ENCODE peak calls at places on chromosomes 3 and 15, in four cellular contexts. One of them, this sample, is unnamed.

GRCh38 chr3:26712211-26713026 is 89.8 kb downstream of the LRRC3B start:
- DNase-seq in neural progenitor cell: peak
- DNase-seq in MM.1S: peak
- DNase-seq in psoas muscle: no peak
- DNase-seq in this sample: no peak

GRCh38 chr3:112781611-112782010 is 65.1 kb downstream of the CD200R1L start:
- DNase-seq in neural progenitor cell: no peak
- DNase-seq in MM.1S: no peak
- DNase-seq in psoas muscle: no peak
- DNase-seq in this sample: no peak

GRCh38 chr3:14524920-14525660 is 15.1 kb downstream of the GRIP2 start:
- DNase-seq in neural progenitor cell: no peak
- DNase-seq in MM.1S: no peak
- DNase-seq in psoas muscle: no peak
- DNase-seq in this sample: no peak

GRCh38 chr15:57327985-57328471 is 48.3 kb upstream of the CGNL1 start:
- DNase-seq in neural progenitor cell: no peak
- DNase-seq in MM.1S: no peak
- DNase-seq in psoas muscle: peak
- DNase-seq in this sample: no peak

GRCh38 chr3:123498761-123499160 is 49.9 kb upstream of the ADCY5 start:
- DNase-seq in neural progenitor cell: no peak
- DNase-seq in MM.1S: no peak
- DNase-seq in psoas muscle: no peak
- DNase-seq in this sample: no peak

GRCh38 chr3:16916840-16917239 is 32.1 kb downstream of the PLCL2 start:
- DNase-seq in neural progenitor cell: no peak
- DNase-seq in MM.1S: no peak
- DNase-seq in psoas muscle: no peak
- DNase-seq in this sample: no peak

GRCh38 chr3:129015388-129016105 is 14.4 kb downstream of the EFCC1 start:
- DNase-seq in neural progenitor cell: no peak
- DNase-seq in MM.1S: no peak
- DNase-seq in psoas muscle: peak
- DNase-seq in this sample: no peak

GRCh38 chr3:46699846-46700523 is 1.2 kb upstream of the TMIE start:
- DNase-seq in neural progenitor cell: no peak
- DNase-seq in MM.1S: no peak
- DNase-seq in psoas muscle: peak
- DNase-seq in this sample: no peak

GRCh38 chr3:102091358-102091757 is 242.0 kb downstream of the NFKBIZ start:
- DNase-seq in neural progenitor cell: no peak
- DNase-seq in MM.1S: no peak
- DNase-seq in psoas muscle: no peak
- DNase-seq in this sample: no peak

GRCh38 chr3:81308296-81308695 is 453.1 kb downstream of the GBE1 start:
- DNase-seq in neural progenitor cell: no peak
- DNase-seq in MM.1S: no peak
- DNase-seq in psoas muscle: no peak
- DNase-seq in this sample: no peak

GRCh38 chr15:64636101-64636500 is 139.3 kb downstream of the RBPMS2 start:
- DNase-seq in neural progenitor cell: no peak
- DNase-seq in MM.1S: no peak
- DNase-seq in psoas muscle: no peak
- DNase-seq in this sample: no peak

GRCh38 chr15:78637776-78638435 is 3.1 kb downstream of the CHRNB4 start:
- DNase-seq in neural progenitor cell: no peak
- DNase-seq in MM.1S: no peak
- DNase-seq in psoas muscle: no peak
- DNase-seq in this sample: no peak

GRCh38 chr3:72692959-72693518 is 155.2 kb downstream of the SHQ1 start:
- DNase-seq in neural progenitor cell: peak
- DNase-seq in MM.1S: no peak
- DNase-seq in psoas muscle: no peak
- DNase-seq in this sample: no peak

GRCh38 chr3:98326036-98326435 is 27.6 kb upstream of the OR5K4 start:
- DNase-seq in neural progenitor cell: no peak
- DNase-seq in MM.1S: no peak
- DNase-seq in psoas muscle: no peak
- DNase-seq in this sample: no peak

GRCh38 chr15:69400850-69401249 is 13.3 kb upstream of the KIF23 start:
- DNase-seq in neural progenitor cell: no peak
- DNase-seq in MM.1S: no peak
- DNase-seq in psoas muscle: no peak
- DNase-seq in this sample: no peak

GRCh38 chr3:111570404-111571030 is 24.6 kb downstream of the ZBED2 start:
- DNase-seq in neural progenitor cell: no peak
- DNase-seq in MM.1S: no peak
- DNase-seq in psoas muscle: no peak
- DNase-seq in this sample: no peak

GRCh38 chr3:58150800-58151199 is 60.0 kb downstream of the DNASE1L3 start:
- DNase-seq in neural progenitor cell: no peak
- DNase-seq in MM.1S: no peak
- DNase-seq in psoas muscle: no peak
- DNase-seq in this sample: no peak
- H3K27ac ChIP-seq in neural progenitor cell: no peak
- H3K27ac ChIP-seq in MM.1S: no peak
- H3K27ac ChIP-seq in psoas muscle: no peak
- H3K27ac ChIP-seq in this sample: no peak

GRCh38 chr3:66602237-66602636 is 101.4 kb upstream of the LRIG1 start:
- DNase-seq in neural progenitor cell: no peak
- DNase-seq in MM.1S: no peak
- DNase-seq in psoas muscle: no peak
- DNase-seq in this sample: no peak
- H3K27ac ChIP-seq in neural progenitor cell: no peak
- H3K27ac ChIP-seq in MM.1S: no peak
- H3K27ac ChIP-seq in psoas muscle: no peak
- H3K27ac ChIP-seq in this sample: no peak

GRCh38 chr15:31803388-31803884 is 226.9 kb upstream of the CHRNA7 start:
- DNase-seq in neural progenitor cell: no peak
- DNase-seq in MM.1S: no peak
- DNase-seq in psoas muscle: no peak
- DNase-seq in this sample: no peak
- H3K27ac ChIP-seq in neural progenitor cell: no peak
- H3K27ac ChIP-seq in MM.1S: no peak
- H3K27ac ChIP-seq in psoas muscle: no peak
- H3K27ac ChIP-seq in this sample: no peak

GRCh38 chr3:50089603-50089945 is 855 bp downstream of the RBM5 start:
- DNase-seq in neural progenitor cell: peak
- DNase-seq in MM.1S: peak
- DNase-seq in psoas muscle: no peak
- DNase-seq in this sample: no peak
- H3K27ac ChIP-seq in neural progenitor cell: no peak
- H3K27ac ChIP-seq in MM.1S: peak
- H3K27ac ChIP-seq in psoas muscle: peak
- H3K27ac ChIP-seq in this sample: peak

DNA sequence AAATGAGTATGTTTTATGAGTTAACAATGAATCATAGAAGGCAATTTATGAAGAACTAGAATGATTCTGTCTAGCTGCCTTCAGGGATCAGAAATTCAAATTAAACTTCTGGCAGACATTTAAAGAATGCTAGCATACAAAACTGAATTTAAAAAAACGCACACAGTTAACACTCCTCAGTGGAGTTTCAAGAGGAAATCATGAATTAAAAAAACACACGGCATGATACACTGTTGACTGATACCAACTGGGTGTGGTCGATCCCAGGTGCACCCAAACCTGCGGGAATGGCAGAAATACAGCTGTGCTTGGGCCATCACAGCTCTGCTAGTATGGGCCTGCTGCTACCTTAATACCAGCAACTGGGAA is 526.0 kb downstream of the FOXP1 start:
- DNase-seq in neural progenitor cell: no peak
- DNase-seq in MM.1S: no peak
- DNase-seq in psoas muscle: no peak
- DNase-seq in this sample: no peak
- H3K27ac ChIP-seq in neural progenitor cell: no peak
- H3K27ac ChIP-seq in MM.1S: no peak
- H3K27ac ChIP-seq in psoas muscle: no peak
- H3K27ac ChIP-seq in this sample: no peak

DNA sequence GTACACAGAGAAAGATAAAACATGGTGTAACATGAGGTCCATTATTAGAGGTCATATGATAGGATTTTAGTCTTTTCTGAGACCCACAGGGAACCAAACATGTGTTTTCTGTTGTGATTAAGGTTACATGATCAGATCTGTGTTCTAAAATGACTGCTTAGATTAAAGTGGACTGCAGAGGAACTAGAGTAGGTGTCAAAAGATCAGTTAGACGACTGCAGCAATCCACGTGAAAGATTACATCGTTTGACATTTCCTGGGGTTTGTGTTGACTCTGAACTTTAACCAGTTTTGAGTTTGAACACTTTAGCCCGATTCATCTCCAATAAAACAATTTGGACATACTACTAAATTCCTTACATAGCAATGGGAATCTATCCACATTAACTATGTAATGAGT is 5.1 kb downstream of the MIX23 start:
- DNase-seq in neural progenitor cell: no peak
- DNase-seq in MM.1S: no peak
- DNase-seq in psoas muscle: no peak
- DNase-seq in this sample: no peak
- H3K27ac ChIP-seq in neural progenitor cell: no peak
- H3K27ac ChIP-seq in MM.1S: no peak
- H3K27ac ChIP-seq in psoas muscle: no peak
- H3K27ac ChIP-seq in this sample: peak

GRCh38 chr3:152388631-152389030 is 119.9 kb downstream of the MBNL1 start:
- DNase-seq in neural progenitor cell: no peak
- DNase-seq in MM.1S: no peak
- DNase-seq in psoas muscle: no peak
- DNase-seq in this sample: no peak

GRCh38 chr3:152386208-152386607 is 117.5 kb downstream of the MBNL1 start:
- DNase-seq in neural progenitor cell: no peak
- DNase-seq in MM.1S: no peak
- DNase-seq in psoas muscle: no peak
- DNase-seq in this sample: no peak

GRCh38 chr3:152383136-152383606 is 114.4 kb downstream of the MBNL1 start:
- DNase-seq in neural progenitor cell: no peak
- DNase-seq in MM.1S: no peak
- DNase-seq in psoas muscle: no peak
- DNase-seq in this sample: no peak

GRCh38 chr3:152384412-152384811 is 115.7 kb downstream of the MBNL1 start:
- DNase-seq in neural progenitor cell: no peak
- DNase-seq in MM.1S: no peak
- DNase-seq in psoas muscle: no peak
- DNase-seq in this sample: no peak

GRCh38 chr3:152385761-152386160 is 117.0 kb downstream of the MBNL1 start:
- DNase-seq in neural progenitor cell: no peak
- DNase-seq in MM.1S: no peak
- DNase-seq in psoas muscle: no peak
- DNase-seq in this sample: no peak
- H3K27ac ChIP-seq in neural progenitor cell: no peak
- H3K27ac ChIP-seq in MM.1S: no peak
- H3K27ac ChIP-seq in psoas muscle: peak
- H3K27ac ChIP-seq in this sample: no peak

GRCh38 chr3:64244011-64244942 is 19.0 kb upstream of the PRICKLE2 start:
- DNase-seq in neural progenitor cell: no peak
- DNase-seq in MM.1S: peak
- DNase-seq in psoas muscle: no peak
- DNase-seq in this sample: peak
- H3K27ac ChIP-seq in neural progenitor cell: no peak
- H3K27ac ChIP-seq in MM.1S: no peak
- H3K27ac ChIP-seq in psoas muscle: no peak
- H3K27ac ChIP-seq in this sample: no peak

GRCh38 chr3:194396561-194396896 is 2.5 kb downstream of the GP5 start:
- DNase-seq in neural progenitor cell: no peak
- DNase-seq in MM.1S: no peak
- DNase-seq in psoas muscle: no peak
- DNase-seq in this sample: no peak
- H3K27ac ChIP-seq in neural progenitor cell: no peak
- H3K27ac ChIP-seq in MM.1S: no peak
- H3K27ac ChIP-seq in psoas muscle: no peak
- H3K27ac ChIP-seq in this sample: no peak